ENCODE peak calls at places on chromosome 4, in four cellular contexts. P, M, I and E are unnamed samples.
A peak's percentile ranks its signal among the peaks of the same experiment; 100 is the strongest.

GRCh38 chr4:19983072-19983471 is 268.6 kb upstream of the SLIT2 start:
- DNase-seq in I (no peak), M (no peak), P (no peak), E (no peak)

GRCh38 chr4:90349632-90350031 is 222.4 kb downstream of the CCSER1 start:
- DNase-seq in I (no peak), M (no peak), P (no peak), E (no peak)

GRCh38 chr4:163331629-163332360 is 601 bp downstream of the NPY1R start:
- DNase-seq in M (no peak), P (no peak), I (peak; percentile 67), E (peak; percentile 44)

GRCh38 chr4:89836031-89836777 is 757 bp downstream of the SNCA start:
- DNase-seq in P (no peak), I (peak; percentile 65), M (no peak), E (no peak)

GRCh38 chr4:88706574-88706973 is 8.9 kb upstream of the NAP1L5 start:
- DNase-seq in P (no peak), I (no peak), M (peak; percentile 2), E (peak; percentile 28)

GRCh38 chr4:174023641-174024040 is 259.8 kb downstream of the FBXO8 start:
- DNase-seq in I (no peak), M (no peak), P (no peak), E (no peak)

GRCh38 chr4:162706051-162706450 is 460.6 kb downstream of the NAF1 start:
- DNase-seq in P (no peak), M (no peak), I (no peak), E (no peak)

GRCh38 chr4:8840006-8840793 is 31.4 kb downstream of the HMX1 start:
- DNase-seq in I (peak; percentile 43), M (no peak), P (no peak), E (no peak)

GRCh38 chr4:142236268-142236667 is 599.9 kb downstream of the IL15 start:
- DNase-seq in I (no peak), M (no peak), P (no peak), E (no peak)

GRCh38 chr4:10619220-10619619 is 65.3 kb downstream of the CLNK start:
- DNase-seq in P (no peak), M (no peak), I (no peak), E (no peak)

GRCh38 chr4:188113156-188113555 is 3.8 kb upstream of the TRIML2 start:
- DNase-seq in P (no peak), M (no peak), I (no peak), E (no peak)

GRCh38 chr4:185779520-185779919 is 32.5 kb downstream of the SORBS2 start:
- DNase-seq in I (no peak), M (no peak), P (no peak), E (no peak)

GRCh38 chr4:155667538-155668511 is 1.2 kb downstream of the GUCY1A1 start:
- DNase-seq in M (no peak), I (peak; percentile 69), P (no peak), E (peak; percentile 64)

DNA sequence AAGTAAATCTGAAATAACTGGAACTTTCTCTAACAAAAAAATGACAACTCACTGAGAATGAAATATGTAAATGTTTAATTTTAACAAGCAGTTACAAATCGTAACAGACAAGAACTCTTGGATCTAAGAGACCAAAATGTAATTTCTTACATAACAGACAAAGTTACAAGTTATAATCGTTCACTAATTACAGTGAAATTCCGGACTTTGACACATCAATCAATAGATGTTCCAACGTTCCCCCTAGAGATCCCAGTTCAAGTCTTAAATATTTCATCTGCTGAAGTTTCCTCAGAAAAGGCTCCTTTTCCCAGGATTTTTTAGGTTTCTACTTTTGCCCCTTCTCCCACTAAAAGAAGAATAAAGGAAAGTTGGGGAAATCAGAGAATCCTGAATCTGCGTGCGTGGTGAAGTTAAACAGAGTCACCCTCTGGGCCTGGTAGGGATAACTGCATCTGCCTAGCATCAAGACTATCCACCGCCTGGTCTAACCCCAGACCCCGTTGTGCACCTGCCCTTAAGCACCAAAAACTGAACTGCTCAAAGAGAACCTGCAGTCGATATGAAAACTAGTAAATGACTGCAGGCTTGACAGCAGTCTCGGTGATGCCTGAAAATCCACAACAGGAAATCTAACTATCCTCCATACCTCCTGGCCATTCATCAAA is 2.3 kb downstream of the IRF2 start:
- DNase-seq in I (no peak), M (no peak), P (no peak), E (peak; percentile 11)
- TF ChIP-seq SUZ12 in I (no peak), M (no peak), P (no peak), E (no peak)

GRCh38 chr4:122364700-122365404 is 14.0 kb upstream of the ADAD1 start:
- DNase-seq in M (peak; percentile 11), P (no peak), I (peak; percentile 47), E (no peak)
- TF ChIP-seq SUZ12 in M (no peak), P (no peak), I (no peak), E (no peak)

GRCh38 chr4:148225639-148226038 is 216.6 kb downstream of the NR3C2 start:
- DNase-seq in P (no peak), M (no peak), I (no peak), E (no peak)
- TF ChIP-seq SUZ12 in P (no peak), M (no peak), I (no peak), E (no peak)

GRCh38 chr4:152910521-152910920 is 25.6 kb upstream of the FHDC1 start:
- DNase-seq in M (no peak), I (no peak), P (no peak), E (no peak)

DNA sequence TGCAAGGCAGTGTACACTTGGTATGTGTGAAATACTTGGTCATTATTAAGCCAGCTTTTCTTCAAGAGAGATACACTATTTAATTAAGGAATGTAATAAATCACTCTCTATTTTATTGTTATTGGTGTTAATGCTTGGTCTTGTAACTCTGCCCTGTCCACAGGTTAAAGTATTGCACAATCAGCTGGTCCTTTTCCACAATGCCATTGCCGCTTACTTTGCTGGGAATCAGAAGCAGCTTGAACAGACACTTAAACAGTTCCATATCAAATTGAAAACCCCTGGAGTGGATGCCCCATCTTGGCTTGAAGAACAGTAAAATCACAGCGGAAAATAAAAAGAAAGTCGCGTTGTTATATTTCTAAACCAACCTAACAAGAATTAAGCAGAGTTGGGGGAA is 26.2 kb upstream of the FHDC1 start:
- DNase-seq in M (no peak), P (no peak), I (no peak), E (no peak)
- TF ChIP-seq SUZ12 in M (no peak), P (no peak), I (no peak), E (no peak)

DNA sequence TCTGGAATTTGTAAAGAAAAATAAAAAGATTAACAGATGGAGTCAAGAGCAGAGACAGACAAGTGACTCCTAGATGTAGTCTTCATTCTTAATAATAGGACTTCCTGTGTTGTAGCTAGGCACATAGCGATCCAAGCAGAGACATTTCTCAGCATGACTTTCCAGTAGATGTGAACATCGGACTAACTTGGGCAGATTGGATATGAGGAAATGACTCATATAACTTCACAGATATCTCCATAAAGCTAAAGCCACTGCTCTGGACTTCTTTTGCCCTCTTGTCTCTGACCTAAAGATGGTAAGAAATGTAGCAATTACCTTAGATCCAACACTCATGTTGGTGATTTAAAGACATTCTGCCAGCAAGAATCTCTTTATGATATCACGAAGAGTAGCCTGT is 131.7 kb downstream of the EPHA5 start:
- DNase-seq in P (no peak), I (no peak), M (no peak), E (no peak)
- TF ChIP-seq SUZ12 in P (no peak), I (no peak), M (no peak), E (no peak)

GRCh38 chr4:55485821-55486220 is 60.9 kb downstream of the CLOCK start:
- DNase-seq in I (no peak), M (no peak), P (no peak), E (no peak)
- TF ChIP-seq SUZ12 in I (no peak), M (no peak), P (no peak), E (no peak)

GRCh38 chr4:84879651-84880200 is 86.8 kb downstream of the WDFY3 start:
- DNase-seq in M (no peak), P (no peak), I (no peak), E (no peak)
- TF ChIP-seq SUZ12 in M (no peak), P (no peak), I (no peak), E (no peak)

DNA sequence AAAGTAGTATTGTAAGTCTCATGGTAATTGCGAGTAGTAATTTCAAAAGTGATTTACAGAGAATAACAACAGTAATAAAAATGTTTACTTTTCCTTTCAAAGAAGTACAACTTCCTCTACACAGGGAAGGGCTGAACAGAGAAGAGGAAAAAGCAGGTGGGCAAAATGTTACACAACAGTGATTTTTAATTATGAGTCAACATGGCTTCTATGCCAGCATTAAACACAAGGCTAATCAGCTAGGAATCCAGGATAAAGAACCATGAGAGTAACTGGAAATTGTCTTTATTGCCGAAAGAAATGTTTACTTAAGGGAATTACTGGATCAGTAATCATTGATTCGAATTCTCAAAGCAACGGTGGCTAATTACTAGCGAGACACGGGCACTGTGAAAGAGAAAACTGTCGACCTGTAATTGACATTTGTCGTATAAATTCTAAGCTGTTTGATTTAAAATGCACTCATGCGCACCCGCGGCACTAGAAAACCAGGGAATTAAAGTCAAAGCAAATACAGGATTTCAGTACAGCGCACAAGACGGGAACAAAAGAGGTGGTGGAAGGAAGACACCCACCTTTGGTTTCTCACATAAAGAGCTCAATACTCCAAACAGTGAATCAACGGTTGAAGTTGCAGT is 15.5 kb downstream of the UTP3 start:
- DNase-seq in M (no peak), I (no peak), P (no peak), E (no peak)
- TF ChIP-seq SUZ12 in M (no peak), I (no peak), P (no peak), E (no peak)

GRCh38 chr4:70670332-70671014 is 4.2 kb upstream of the JCHAIN start:
- DNase-seq in P (no peak), M (no peak), I (no peak), E (no peak)
- TF ChIP-seq SUZ12 in P (no peak), M (no peak), I (no peak), E (no peak)

DNA sequence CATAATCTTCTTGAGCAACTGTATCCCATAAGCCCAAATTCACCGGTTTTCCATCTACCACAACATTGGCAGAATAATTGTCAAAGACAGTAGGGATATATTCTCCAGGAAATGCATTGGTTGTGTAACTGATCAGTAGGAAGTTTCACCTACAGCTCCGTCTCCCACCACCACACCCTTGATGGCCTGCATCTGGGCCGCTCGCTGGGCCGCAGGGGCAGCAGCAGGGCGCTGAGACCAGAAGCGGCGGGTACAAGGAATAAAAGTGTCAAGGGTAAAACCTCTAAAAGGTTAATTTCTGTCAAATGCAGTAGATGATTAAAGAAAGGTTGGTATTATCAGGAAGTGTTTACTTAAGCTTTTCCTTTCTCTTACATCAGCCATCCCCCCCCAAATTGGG is 167.6 kb upstream of the DKK2 start:
- DNase-seq in M (no peak), I (no peak), P (no peak), E (no peak)
- TF ChIP-seq SUZ12 in M (no peak), I (no peak), P (no peak), E (no peak)